ENCODE peak calls at places on chromosome 17, in nine cellular contexts. R is heart left ventricle, Y is uterus, S is testis, L is Peyer's patch, K is gastrocnemius medialis, Q is esophagus squamous epithelium, U is lower leg skin, Z is A549. T is an unnamed sample.

GRCh38 chr17:78159575-78160158 is 8.7 kb upstream of the SYNGR2 start:
- DNase-seq in Z (no peak), L (no peak), S (no peak), R (no peak), Y (no peak), U (no peak), Q (no peak), K (no peak), T (no peak)

GRCh38 chr17:74987909-74988711 is 678 bp downstream of the CDR2L start:
- DNase-seq in S (peak), L (peak), Z (peak), R (peak), Y (peak), Q (no peak), K (peak), U (peak), T (no peak)

GRCh38 chr17:17440938-17441730 is 35.7 kb upstream of the MED9 start:
- DNase-seq in U (peak), L (no peak), R (no peak), Q (no peak), Z (no peak), S (no peak), K (no peak), Y (no peak), T (no peak)

GRCh38 chr17:68184816-68185436 is 62.9 kb upstream of the AMZ2 start:
- DNase-seq in S (no peak), R (no peak), Q (no peak), L (peak), Y (no peak), U (peak), K (no peak), Z (no peak), T (no peak)

GRCh38 chr17:41785091-41785875 is 1.2 kb downstream of the JUP start:
- DNase-seq in Y (no peak), S (no peak), Z (peak), R (peak), L (peak), K (peak), U (no peak), Q (no peak), T (no peak)

GRCh38 chr17:74864866-74865395 is 5.2 kb upstream of the GRIN2C start:
- DNase-seq in U (peak), K (peak), Q (no peak), S (peak), Y (peak), R (peak), L (peak), Z (peak), T (peak)

GRCh38 chr17:76277300-76278267 is 12.4 kb downstream of the UBALD2 start:
- DNase-seq in Y (no peak), K (no peak), S (no peak), R (no peak), Q (no peak), L (no peak), U (no peak), Z (no peak), T (no peak)

GRCh38 chr17:71003736-71004135 is 834.4 kb downstream of the KCNJ2 start:
- DNase-seq in Y (no peak), K (no peak), S (no peak), Q (no peak), L (no peak), R (no peak), U (no peak), Z (no peak), T (no peak)

GRCh38 chr17:83056583-83057396 is 22.6 kb upstream of the METRNL start:
- DNase-seq in S (no peak), K (peak), L (no peak), Q (no peak), Z (no peak), Y (peak), U (peak), R (no peak), T (no peak)

GRCh38 chr17:37506678-37507077 is 17.0 kb downstream of the DUSP14 start:
- DNase-seq in K (no peak), R (no peak), S (no peak), Q (no peak), Z (peak), Y (no peak), L (no peak), U (no peak), T (no peak)

GRCh38 chr17:47882247-47882646 is 13.8 kb upstream of the SP2 start:
- DNase-seq in Z (no peak), K (no peak), Y (peak), L (no peak), U (no peak), S (no peak), Q (no peak), R (no peak), T (peak)

GRCh38 chr17:31888124-31888523 is 13.4 kb downstream of the UTP6 start:
- DNase-seq in R (peak), Q (no peak), Y (no peak), K (no peak), U (peak), Z (no peak), L (peak), S (no peak), T (no peak)

GRCh38 chr17:49361129-49361901 is 735 bp downstream of the ZNF652 start:
- DNase-seq in L (peak), Z (peak), U (peak), Y (peak), Q (peak), K (peak), R (peak), S (peak), T (peak)

GRCh38 chr17:42937712-42938596 is 26.3 kb downstream of the AARSD1 start:
- DNase-seq in U (no peak), Z (peak), K (no peak), Q (no peak), R (peak), Y (peak), L (no peak), S (peak), T (peak)

GRCh38 chr17:56290486-56291118 is 137.3 kb downstream of the ANKFN1 start:
- DNase-seq in U (no peak), L (no peak), K (no peak), Y (no peak), Z (no peak), S (no peak), Q (no peak), R (no peak), T (no peak)

GRCh38 chr17:10091051-10091450 is 107.4 kb downstream of the GAS7 start:
- DNase-seq in U (peak), R (no peak), Y (no peak), S (no peak), L (no peak), Q (no peak), K (no peak), Z (no peak), T (no peak)

GRCh38 chr17:44767493-44767892 is 8.7 kb downstream of the ADAM11 start:
- DNase-seq in U (no peak), R (no peak), S (no peak), L (no peak), Z (no peak), Y (no peak), K (no peak), Q (no peak), T (no peak)

GRCh38 chr17:55444471-55445441 is 23.1 kb upstream of the MMD start:
- DNase-seq in L (no peak), S (no peak), Y (no peak), U (no peak), K (no peak), Q (no peak), Z (peak), R (no peak), T (no peak)

GRCh38 chr17:68993112-68993511 is 37.9 kb upstream of the ABCA8 start:
- DNase-seq in U (no peak), Q (no peak), L (no peak), Y (no peak), K (no peak), Z (peak), R (no peak), S (no peak), T (no peak)

GRCh38 chr17:39653662-39654331 is 11.4 kb upstream of the TCAP start:
- DNase-seq in Q (no peak), Y (no peak), U (peak), L (peak), Z (peak), K (peak), R (peak), S (peak), T (peak)

GRCh38 chr17:38710985-38711384 is 5.9 kb downstream of the MLLT6 start:
- DNase-seq in Q (no peak), L (no peak), Y (no peak), R (no peak), Z (no peak), K (no peak), U (no peak), S (no peak), T (no peak)

GRCh38 chr17:38731526-38732294 is 1.6 kb downstream of the CISD3 start:
- DNase-seq in L (no peak), U (no peak), Y (no peak), R (no peak), Q (no peak), K (no peak), Z (no peak), S (no peak), T (no peak)

GRCh38 chr17:72118588-72119279 is 2.1 kb upstream of the SOX9 start:
- DNase-seq in Q (no peak), S (peak), Y (no peak), K (peak), R (peak), Z (peak), U (peak), L (no peak), T (peak)

GRCh38 chr17:81239714-81240555 is 817 bp downstream of the NDUFAF8 start:
- DNase-seq in K (no peak), S (peak), R (no peak), L (peak), Y (no peak), Q (no peak), U (no peak), Z (peak), T (no peak)

GRCh38 chr17:66337866-66338472 is 35.6 kb downstream of the PRKCA start:
- DNase-seq in Y (no peak), R (no peak), K (no peak), Z (no peak), L (no peak), S (no peak), Q (no peak), U (no peak), T (no peak)

GRCh38 chr17:40345161-40346034 is 19.1 kb downstream of the GJD3 start:
- DNase-seq in L (no peak), Q (no peak), S (peak), U (peak), Z (peak), K (peak), Y (peak), R (peak), T (peak)

GRCh38 chr17:44557653-44558285 is 485 bp downstream of the FZD2 start:
- DNase-seq in U (peak), L (peak), S (peak), Z (peak), Y (peak), K (no peak), Q (no peak), R (peak), T (no peak)

GRCh38 chr17:28426081-28426519 is 20.1 kb upstream of the SLC46A1 start:
- DNase-seq in L (no peak), K (no peak), S (no peak), Y (no peak), U (no peak), R (no peak), Z (peak), Q (no peak), T (peak)

GRCh38 chr17:16878084-16878483 is 93.8 kb downstream of the TNFRSF13B start:
- DNase-seq in Z (no peak), L (no peak), K (no peak), R (no peak), S (no peak), Y (no peak), U (peak), Q (no peak), T (no peak)

GRCh38 chr17:82793974-82794620 is 42.2 kb downstream of the TBCD start:
- DNase-seq in Y (peak), K (no peak), Z (no peak), L (no peak), Q (no peak), S (no peak), U (no peak), R (peak), T (no peak)

GRCh38 chr17:67718325-67718941 is 697 bp downstream of the NOL11 start:
- DNase-seq in R (no peak), Q (no peak), S (no peak), Z (peak), U (no peak), Y (no peak), K (no peak), L (no peak), T (peak)

GRCh38 chr17:81991684-81992513 is 14.5 kb downstream of the ASPSCR1 start:
- DNase-seq in Q (no peak), K (peak), L (no peak), Z (peak), R (peak), Y (no peak), S (no peak), U (peak), T (peak)

GRCh38 chr17:69637399-69638165 is 223.1 kb downstream of the MAP2K6 start:
- DNase-seq in Z (no peak), Y (no peak), U (no peak), K (no peak), Q (no peak), R (no peak), L (no peak), S (no peak), T (peak)

GRCh38 chr17:71423871-71424546 is 696.8 kb upstream of the SOX9 start:
- DNase-seq in Y (no peak), L (no peak), K (no peak), Q (no peak), U (no peak), S (no peak), R (no peak), Z (peak), T (no peak)

GRCh38 chr17:58329035-58329807 is 626 bp upstream of the TSPOAP1 start:
- DNase-seq in U (no peak), Q (no peak), Z (no peak), R (peak), L (peak), S (no peak), Y (no peak), K (no peak), T (no peak)

GRCh38 chr17:8828517-8828875 is 29.3 kb upstream of the MFSD6L start:
- DNase-seq in Z (no peak), K (no peak), Q (no peak), R (no peak), Y (no peak), U (peak), S (no peak), L (no peak), T (no peak)

GRCh38 chr17:8830141-8830540 is 31.0 kb upstream of the MFSD6L start:
- DNase-seq in Q (no peak), R (no peak), Y (no peak), L (no peak), U (peak), K (no peak), Z (no peak), S (no peak), T (no peak)

GRCh38 chr17:8831234-8831849 is 32.2 kb upstream of the MFSD6L start:
- DNase-seq in R (no peak), K (no peak), Q (no peak), Y (no peak), L (no peak), S (no peak), U (peak), Z (no peak), T (no peak)

GRCh38 chr17:8826808-8827435 is 27.8 kb upstream of the MFSD6L start:
- DNase-seq in Q (no peak), K (no peak), R (no peak), L (no peak), Z (no peak), U (peak), S (no peak), Y (no peak), T (no peak)

GRCh38 chr17:8829036-8829941 is 30.1 kb upstream of the MFSD6L start:
- DNase-seq in R (no peak), Q (no peak), K (no peak), L (no peak), S (no peak), Z (no peak), U (peak), Y (no peak), T (no peak)
- TF ChIP-seq POLR2A in R (no peak), Q (no peak), K (no peak), L (no peak), S (no peak), Z (no peak), U (no peak), Y (no peak), T (no peak)

GRCh38 chr17:6376901-6377300 is 58.0 kb downstream of the AIPL1 start:
- DNase-seq in R (no peak), L (no peak), S (no peak), K (no peak), U (no peak), Z (no peak), Y (no peak), Q (no peak), T (no peak)

GRCh38 chr17:6374761-6375312 is 60.1 kb downstream of the AIPL1 start:
- DNase-seq in Y (no peak), R (no peak), Z (peak), K (no peak), L (no peak), U (peak), S (no peak), Q (no peak), T (peak)

GRCh38 chr17:6377906-6378305 is 57.0 kb downstream of the AIPL1 start:
- DNase-seq in Z (no peak), K (no peak), R (no peak), L (no peak), Y (no peak), U (no peak), S (no peak), Q (no peak), T (no peak)

DNA sequence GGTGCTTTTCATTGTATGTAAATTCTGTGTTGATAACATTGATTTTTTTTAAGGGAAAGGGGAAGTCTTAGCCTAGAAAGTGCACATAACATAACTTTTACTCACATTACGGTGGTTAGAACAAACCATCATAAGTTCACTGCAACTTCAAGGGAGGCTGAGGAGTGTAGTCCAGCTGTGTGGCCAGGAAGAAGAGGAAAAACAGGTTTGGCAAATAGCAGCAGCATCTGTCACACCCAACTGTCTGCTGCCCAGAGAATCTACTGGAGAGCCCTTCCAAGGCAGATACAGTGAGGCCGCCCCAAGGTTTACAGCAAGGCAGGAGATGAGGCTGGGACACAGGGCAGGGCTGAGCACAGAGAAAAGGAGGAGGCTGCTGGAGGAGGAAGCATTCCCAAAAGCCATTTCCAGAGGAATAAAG is 60.6 kb downstream of the AIPL1 start:
- DNase-seq in Y (no peak), Q (no peak), R (no peak), Z (no peak), S (no peak), L (no peak), U (no peak), K (no peak), T (no peak)
- TF ChIP-seq POLR2A in Y (no peak), Q (no peak), R (no peak), Z (no peak), S (no peak), L (no peak), U (no peak), K (no peak), T (no peak)

GRCh38 chr17:2060681-2061440 is 6.0 kb downstream of the HIC1 start:
- DNase-seq in L (no peak), Q (no peak), Y (peak), K (peak), Z (no peak), S (no peak), U (peak), R (peak), T (no peak)
- TF ChIP-seq POLR2A in L (no peak), Q (no peak), Y (no peak), K (no peak), Z (no peak), S (no peak), U (no peak), R (no peak), T (no peak)

GRCh38 chr17:14295676-14296075 is 5.2 kb upstream of the HS3ST3B1 start:
- DNase-seq in Y (no peak), S (no peak), R (no peak), Z (no peak), Q (no peak), L (no peak), K (no peak), U (peak), T (no peak)

GRCh38 chr17:14297161-14297851 is 3.6 kb upstream of the HS3ST3B1 start:
- DNase-seq in Q (no peak), U (peak), Y (no peak), S (no peak), L (no peak), Z (peak), R (peak), K (no peak), T (no peak)

GRCh38 chr17:14298221-14298994 is 2.5 kb upstream of the HS3ST3B1 start:
- DNase-seq in L (no peak), Q (no peak), U (peak), R (no peak), Z (no peak), Y (no peak), K (no peak), S (no peak), T (no peak)

GRCh38 chr17:14296511-14296910 is 4.4 kb upstream of the HS3ST3B1 start:
- DNase-seq in Y (no peak), U (peak), K (no peak), R (no peak), S (no peak), L (no peak), Z (no peak), Q (no peak), T (no peak)

GRCh38 chr17:14294876-14295275 is 6.0 kb upstream of the HS3ST3B1 start:
- DNase-seq in Y (no peak), K (no peak), L (no peak), Q (no peak), R (no peak), S (no peak), U (peak), Z (no peak), T (no peak)
- TF ChIP-seq POLR2A in Y (no peak), K (no peak), L (no peak), Q (no peak), R (no peak), S (no peak), U (no peak), Z (no peak), T (no peak)